ENCODE peak calls at places on chromosomes 4 and X, in six cellular contexts. E, A, O, V, D and L are unnamed samples. For H3K27me3, the result is how much of the 10 kb centered on the place peaks cover.

GRCh38 chrX:123906557-123907316 is 46.9 kb downstream of the XIAP start:
- DNase-seq in E (no peak), A (no peak), O (no peak), V (no peak), D (peak), L (no peak)

GRCh38 chrX:38304010-38304409 is 23.3 kb downstream of the RPGR start:
- DNase-seq in E (peak), A (no peak), O (no peak), V (no peak), D (peak), L (no peak)

GRCh38 chr4:96646146-96646545 is 806.3 kb downstream of the PDHA2 start:
- DNase-seq in E (no peak), A (no peak), O (no peak), V (no peak), D (no peak), L (no peak)

GRCh38 chrX:16022580-16023170 is 100.7 kb upstream of the GRPR start:
- DNase-seq in E (peak), A (no peak), O (no peak), V (no peak), D (no peak), L (no peak)

GRCh38 chr4:99135541-99136173 is 8.4 kb downstream of the ADH4 start:
- DNase-seq in E (peak), A (no peak), O (no peak), V (no peak), D (no peak), L (no peak)

GRCh38 chr4:710116-710515 is 4.5 kb downstream of the PCGF3 start:
- DNase-seq in E (no peak), A (no peak), O (peak), V (no peak), D (no peak), L (no peak)

GRCh38 chrX:19863237-19864223 is 23.9 kb downstream of the SH3KBP1 start:
- DNase-seq in E (no peak), A (no peak), O (no peak), V (no peak), D (no peak), L (no peak)

GRCh38 chrX:77597511-77597910 is 150.3 kb downstream of the FGF16 start:
- DNase-seq in E (no peak), A (no peak), O (no peak), V (no peak), D (no peak), L (no peak)

GRCh38 chr4:140666889-140667614 is 89.1 kb downstream of the TBC1D9 start:
- DNase-seq in E (no peak), A (peak), O (no peak), V (no peak), D (no peak), L (no peak)

GRCh38 chr4:54781771-54782170 is 124.0 kb downstream of the KIT start:
- DNase-seq in E (peak), A (no peak), O (peak), V (peak), D (no peak), L (no peak)

GRCh38 chr4:151418385-151418784 is 9.4 kb downstream of the FHIP1A start:
- DNase-seq in E (peak), A (no peak), O (no peak), V (no peak), D (peak), L (no peak)

GRCh38 chrX:73765776-73766465 is 202.9 kb downstream of the CHIC1 start:
- DNase-seq in E (no peak), A (peak), O (no peak), V (no peak), D (no peak), L (no peak)

GRCh38 chr4:1722551-1723071 is 1.3 kb downstream of the TACC3 start:
- DNase-seq in E (no peak), A (no peak), O (no peak), V (no peak), D (no peak), L (peak)

GRCh38 chrX:11460347-11460746 is 167.1 kb downstream of the AMELX start:
- DNase-seq in E (no peak), A (no peak), O (no peak), V (no peak), D (no peak), L (no peak)
- H3K27me3 ChIP-seq in E (under half), A (under half), O (under half), V (under half), D (under half), L (under half)

DNA sequence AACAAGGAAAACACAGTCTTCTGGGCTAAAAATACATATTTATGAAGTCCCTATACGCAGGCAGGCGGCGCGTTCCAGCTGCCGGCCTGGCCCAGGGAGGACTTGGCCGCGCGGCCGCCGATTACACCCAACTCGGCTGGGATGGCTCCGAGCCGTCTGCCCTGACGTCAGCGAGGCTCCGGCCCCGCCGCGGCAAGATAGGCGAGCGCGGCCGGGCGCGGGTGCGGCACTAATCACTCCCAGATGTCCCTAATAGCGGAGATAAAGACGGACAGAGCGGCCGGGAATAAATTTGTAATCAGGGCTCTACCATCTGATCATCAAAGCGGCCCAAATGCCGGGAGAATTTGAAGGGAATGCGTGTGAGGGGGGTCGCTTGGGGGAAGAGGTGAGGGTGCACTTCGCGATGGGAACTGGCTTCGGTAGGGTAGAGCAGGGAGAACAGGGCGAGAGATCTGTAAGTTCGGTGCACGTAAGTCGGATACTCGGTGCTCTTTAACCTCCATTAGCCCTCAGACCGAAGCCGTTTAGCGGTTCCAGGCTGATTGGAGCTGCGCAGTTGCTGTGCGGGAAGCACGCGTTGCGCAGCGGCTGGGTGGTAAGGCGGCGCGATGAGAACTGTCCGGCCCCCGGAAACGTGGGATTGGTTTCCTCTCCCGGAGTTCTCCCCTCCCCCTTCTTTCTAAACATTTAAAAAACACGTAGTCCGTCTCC is 7.7 kb downstream of the HAND2 start:
- DNase-seq in E (peak), A (no peak), O (peak), V (peak), D (peak), L (peak)
- H3K27me3 ChIP-seq in E (under half), A (half or more), O (under half), V (half or more), D (half or more), L (half or more)

DNA sequence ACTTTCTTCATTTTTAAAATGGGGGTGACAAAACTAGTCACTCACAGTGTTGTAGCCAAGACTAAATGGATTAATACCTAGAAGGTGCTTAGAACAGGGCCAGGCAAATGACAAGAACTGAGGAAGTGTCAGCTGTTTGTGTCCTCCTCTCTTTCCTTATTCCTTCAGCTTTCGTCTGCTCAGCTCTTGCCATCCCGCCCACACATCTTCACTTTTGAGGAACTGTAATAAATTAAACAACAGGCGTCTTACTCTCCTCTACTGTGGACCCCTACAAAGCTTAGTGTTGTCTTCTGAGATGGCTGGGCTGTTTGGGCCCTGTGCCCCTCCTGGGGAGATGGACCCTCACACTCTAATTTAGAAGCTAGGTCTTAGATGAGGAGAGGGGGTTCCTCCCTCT is 2.7 kb downstream of the HPSE start:
- DNase-seq in E (no peak), A (no peak), O (no peak), V (no peak), D (no peak), L (no peak)
- H3K27me3 ChIP-seq in E (half or more), A (under half), O (under half), V (under half), D (under half), L (under half)

GRCh38 chr4:109166586-109166985 is 135.9 kb downstream of the COL25A1 start:
- DNase-seq in E (no peak), A (no peak), O (no peak), V (no peak), D (no peak), L (no peak)
- H3K27me3 ChIP-seq in E (under half), A (under half), O (under half), V (under half), D (under half), L (under half)

DNA sequence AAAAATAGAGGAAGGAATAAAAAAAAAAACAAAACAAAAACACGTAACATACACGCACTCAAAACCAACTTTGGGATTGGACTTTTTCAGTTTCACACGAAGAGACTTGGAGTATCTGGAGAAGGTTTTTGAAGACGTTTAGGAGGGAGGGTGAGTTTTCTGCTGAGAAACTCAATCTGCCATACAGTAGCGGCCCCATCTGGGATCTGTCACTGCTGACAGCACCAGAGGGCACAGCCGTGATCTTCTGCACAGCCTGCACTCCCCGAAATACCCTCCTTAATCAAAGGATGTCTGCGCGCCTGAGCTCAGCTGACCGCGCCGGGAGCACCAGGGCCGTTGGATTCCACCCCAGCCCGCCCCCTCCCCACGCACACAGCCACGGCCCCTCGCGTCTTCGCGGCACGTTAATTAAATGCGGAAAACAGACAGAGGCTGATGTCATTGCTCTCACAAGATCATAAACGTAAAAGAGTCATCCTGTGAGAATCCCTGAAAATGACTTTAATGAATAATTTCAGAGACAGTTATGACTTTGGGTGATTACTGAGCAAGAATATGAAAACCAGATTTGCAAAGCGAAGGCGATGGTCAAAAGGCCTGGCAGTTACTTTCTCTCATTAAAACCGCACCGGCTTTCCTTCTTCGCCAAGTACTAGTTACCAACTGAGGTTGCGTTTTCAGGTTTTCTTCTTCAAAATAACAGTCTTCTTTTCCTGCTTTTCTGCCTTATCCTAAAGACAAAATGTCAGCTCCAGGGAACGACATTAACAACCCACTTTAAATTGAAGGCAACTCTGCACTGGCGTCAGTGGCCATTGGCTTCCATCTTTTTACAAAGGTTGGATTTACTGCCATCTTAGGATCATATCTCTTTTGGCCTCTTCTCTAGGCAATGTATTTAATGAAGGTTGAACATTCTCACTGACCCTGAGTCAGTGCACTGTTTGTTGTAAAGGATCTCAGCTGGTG is 10.6 kb downstream of the HAND2 start:
- DNase-seq in E (peak), A (no peak), O (peak), V (peak), D (peak), L (no peak)
- H3K27me3 ChIP-seq in E (under half), A (under half), O (under half), V (half or more), D (half or more), L (under half)

DNA sequence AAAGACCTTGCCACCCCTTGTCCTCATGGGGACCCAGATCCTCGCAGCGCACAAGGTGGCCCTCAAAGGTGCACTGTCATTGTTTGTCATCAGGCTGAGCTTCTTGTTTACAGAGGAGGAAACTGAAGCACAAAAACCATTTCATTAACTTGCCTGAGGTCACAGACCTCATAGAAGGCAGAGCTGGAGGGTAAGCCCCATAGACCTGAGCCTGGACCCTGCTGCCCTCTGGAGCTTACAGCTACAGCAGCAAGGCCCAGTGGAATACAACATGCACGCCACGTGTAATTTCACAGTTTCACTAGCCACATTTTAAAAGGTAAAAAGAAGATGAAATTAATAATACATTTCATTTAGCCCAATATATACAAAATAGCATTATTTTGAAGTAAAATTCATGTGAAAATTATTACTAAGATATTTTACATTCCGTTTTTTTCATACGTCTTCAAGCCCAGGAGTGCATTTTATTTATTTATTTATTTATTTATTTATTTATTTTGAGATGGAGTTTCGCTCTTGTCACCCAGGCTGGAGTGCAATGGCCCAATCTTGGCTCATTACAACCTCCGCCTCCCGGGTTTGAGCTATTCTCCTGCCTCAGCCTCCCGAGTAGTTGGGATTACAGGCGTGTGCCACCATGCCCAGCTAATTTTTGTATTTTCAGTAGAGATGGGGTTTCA is 8.8 kb downstream of the JAKMIP1 start:
- DNase-seq in E (no peak), A (no peak), O (no peak), V (no peak), D (no peak), L (no peak)
- H3K27me3 ChIP-seq in E (under half), A (under half), O (under half), V (under half), D (under half), L (under half)

GRCh38 chr4:187042251-187042650 is 318.6 kb upstream of the FAT1 start:
- DNase-seq in E (no peak), A (no peak), O (no peak), V (no peak), D (no peak), L (no peak)
- H3K27me3 ChIP-seq in E (under half), A (under half), O (under half), V (under half), D (under half), L (under half)

GRCh38 chr4:5569451-5569850 is 138.9 kb downstream of the EVC2 start:
- DNase-seq in E (no peak), A (no peak), O (no peak), V (no peak), D (no peak), L (no peak)
- H3K27me3 ChIP-seq in E (under half), A (under half), O (under half), V (under half), D (under half), L (under half)